ENCODE peak calls at places on chromosomes 5 and 9, in nine cellular contexts. One of them, this sample, is unnamed.

GRCh38 chr9:110802416-110803035 is 133.9 kb downstream of the MUSK start:
- DNase-seq in astrocyte: no peak
- DNase-seq in stimulated activated CD4-positive, alpha-beta T cell treated with anti-CD3 and anti-CD28 coated beads, Interleukin-15, amount 100 ng/mL, for 24 hours: no peak
- DNase-seq in non-pigmented ciliary epithelial cell: no peak
- DNase-seq in activated naive CD4-positive, alpha-beta T cell treated with anti-CD3 and anti-CD28 coated beads for 36 hours: no peak
- DNase-seq in Calu3: no peak
- DNase-seq in aorta: no peak
- DNase-seq in stomach: no peak
- DNase-seq in IMR-90: peak; percentile 65
- DNase-seq in this sample: no peak

GRCh38 chr5:124806026-124806856 is 59.8 kb upstream of the ZNF608 start:
- DNase-seq in astrocyte: peak; percentile 76
- DNase-seq in stimulated activated CD4-positive, alpha-beta T cell treated with anti-CD3 and anti-CD28 coated beads, Interleukin-15, amount 100 ng/mL, for 24 hours: no peak
- DNase-seq in non-pigmented ciliary epithelial cell: peak; percentile 72
- DNase-seq in activated naive CD4-positive, alpha-beta T cell treated with anti-CD3 and anti-CD28 coated beads for 36 hours: no peak
- DNase-seq in Calu3: peak; percentile 84
- DNase-seq in aorta: peak; percentile 62
- DNase-seq in stomach: peak; percentile 89
- DNase-seq in IMR-90: peak; percentile 81
- DNase-seq in this sample: peak; percentile 89

GRCh38 chr5:55903121-55903701 is 52.1 kb downstream of the IL31RA start:
- DNase-seq in astrocyte: peak; percentile 55
- DNase-seq in stimulated activated CD4-positive, alpha-beta T cell treated with anti-CD3 and anti-CD28 coated beads, Interleukin-15, amount 100 ng/mL, for 24 hours: peak; percentile 86
- DNase-seq in non-pigmented ciliary epithelial cell: peak; percentile 13
- DNase-seq in activated naive CD4-positive, alpha-beta T cell treated with anti-CD3 and anti-CD28 coated beads for 36 hours: peak; percentile 84
- DNase-seq in Calu3: peak; percentile 75
- DNase-seq in aorta: peak; percentile 56
- DNase-seq in stomach: no peak
- DNase-seq in IMR-90: peak; percentile 13
- DNase-seq in this sample: no peak

GRCh38 chr9:124339603-124340146 is 75.6 kb downstream of the PSMB7 start:
- DNase-seq in astrocyte: no peak
- DNase-seq in stimulated activated CD4-positive, alpha-beta T cell treated with anti-CD3 and anti-CD28 coated beads, Interleukin-15, amount 100 ng/mL, for 24 hours: no peak
- DNase-seq in non-pigmented ciliary epithelial cell: no peak
- DNase-seq in activated naive CD4-positive, alpha-beta T cell treated with anti-CD3 and anti-CD28 coated beads for 36 hours: no peak
- DNase-seq in Calu3: no peak
- DNase-seq in aorta: no peak
- DNase-seq in stomach: no peak
- DNase-seq in IMR-90: no peak
- DNase-seq in this sample: no peak

GRCh38 chr5:67992919-67993318 is 222.6 kb upstream of the PIK3R1 start:
- DNase-seq in astrocyte: peak; percentile 54
- DNase-seq in stimulated activated CD4-positive, alpha-beta T cell treated with anti-CD3 and anti-CD28 coated beads, Interleukin-15, amount 100 ng/mL, for 24 hours: no peak
- DNase-seq in non-pigmented ciliary epithelial cell: no peak
- DNase-seq in activated naive CD4-positive, alpha-beta T cell treated with anti-CD3 and anti-CD28 coated beads for 36 hours: no peak
- DNase-seq in Calu3: no peak
- DNase-seq in aorta: no peak
- DNase-seq in stomach: no peak
- DNase-seq in IMR-90: peak; percentile 33
- DNase-seq in this sample: no peak

GRCh38 chr5:33968133-33969005 is 16.1 kb downstream of the SLC45A2 start:
- DNase-seq in astrocyte: no peak
- DNase-seq in stimulated activated CD4-positive, alpha-beta T cell treated with anti-CD3 and anti-CD28 coated beads, Interleukin-15, amount 100 ng/mL, for 24 hours: no peak
- DNase-seq in non-pigmented ciliary epithelial cell: no peak
- DNase-seq in activated naive CD4-positive, alpha-beta T cell treated with anti-CD3 and anti-CD28 coated beads for 36 hours: no peak
- DNase-seq in Calu3: no peak
- DNase-seq in aorta: no peak
- DNase-seq in stomach: no peak
- DNase-seq in IMR-90: no peak
- DNase-seq in this sample: peak; percentile 93

GRCh38 chr9:32939576-32939975 is 61.9 kb downstream of the APTX start:
- DNase-seq in astrocyte: no peak
- DNase-seq in stimulated activated CD4-positive, alpha-beta T cell treated with anti-CD3 and anti-CD28 coated beads, Interleukin-15, amount 100 ng/mL, for 24 hours: no peak
- DNase-seq in non-pigmented ciliary epithelial cell: no peak
- DNase-seq in activated naive CD4-positive, alpha-beta T cell treated with anti-CD3 and anti-CD28 coated beads for 36 hours: no peak
- DNase-seq in Calu3: no peak
- DNase-seq in aorta: no peak
- DNase-seq in stomach: no peak
- DNase-seq in IMR-90: no peak
- DNase-seq in this sample: no peak

GRCh38 chr5:135085133-135085935 is 51.3 kb upstream of the PITX1 start:
- DNase-seq in astrocyte: peak; percentile 9
- DNase-seq in stimulated activated CD4-positive, alpha-beta T cell treated with anti-CD3 and anti-CD28 coated beads, Interleukin-15, amount 100 ng/mL, for 24 hours: no peak
- DNase-seq in non-pigmented ciliary epithelial cell: no peak
- DNase-seq in activated naive CD4-positive, alpha-beta T cell treated with anti-CD3 and anti-CD28 coated beads for 36 hours: no peak
- DNase-seq in Calu3: no peak
- DNase-seq in aorta: no peak
- DNase-seq in stomach: no peak
- DNase-seq in IMR-90: peak; percentile 23
- DNase-seq in this sample: no peak

GRCh38 chr9:129280236-129281231 is 102.5 kb upstream of the IER5L start:
- DNase-seq in astrocyte: no peak
- DNase-seq in stimulated activated CD4-positive, alpha-beta T cell treated with anti-CD3 and anti-CD28 coated beads, Interleukin-15, amount 100 ng/mL, for 24 hours: no peak
- DNase-seq in non-pigmented ciliary epithelial cell: no peak
- DNase-seq in activated naive CD4-positive, alpha-beta T cell treated with anti-CD3 and anti-CD28 coated beads for 36 hours: peak; percentile 3
- DNase-seq in Calu3: no peak
- DNase-seq in aorta: no peak
- DNase-seq in stomach: no peak
- DNase-seq in IMR-90: no peak
- DNase-seq in this sample: no peak

GRCh38 chr5:77957-78804 is 13.8 kb upstream of the PLEKHG4B start:
- DNase-seq in astrocyte: peak; percentile 83
- DNase-seq in stimulated activated CD4-positive, alpha-beta T cell treated with anti-CD3 and anti-CD28 coated beads, Interleukin-15, amount 100 ng/mL, for 24 hours: peak; percentile 54
- DNase-seq in non-pigmented ciliary epithelial cell: peak; percentile 44
- DNase-seq in activated naive CD4-positive, alpha-beta T cell treated with anti-CD3 and anti-CD28 coated beads for 36 hours: peak; percentile 59
- DNase-seq in Calu3: peak; percentile 77
- DNase-seq in aorta: no peak
- DNase-seq in stomach: peak; percentile 73
- DNase-seq in IMR-90: peak; percentile 24
- DNase-seq in this sample: peak; percentile 48

GRCh38 chr5:33753704-33754103 is 138.1 kb downstream of the ADAMTS12 start:
- DNase-seq in astrocyte: no peak
- DNase-seq in stimulated activated CD4-positive, alpha-beta T cell treated with anti-CD3 and anti-CD28 coated beads, Interleukin-15, amount 100 ng/mL, for 24 hours: no peak
- DNase-seq in non-pigmented ciliary epithelial cell: no peak
- DNase-seq in activated naive CD4-positive, alpha-beta T cell treated with anti-CD3 and anti-CD28 coated beads for 36 hours: no peak
- DNase-seq in Calu3: no peak
- DNase-seq in aorta: no peak
- DNase-seq in stomach: no peak
- DNase-seq in IMR-90: no peak
- DNase-seq in this sample: no peak

GRCh38 chr9:88090151-88090581 is 48.1 kb downstream of the SPATA31C2 start:
- DNase-seq in astrocyte: peak; percentile 43
- DNase-seq in stimulated activated CD4-positive, alpha-beta T cell treated with anti-CD3 and anti-CD28 coated beads, Interleukin-15, amount 100 ng/mL, for 24 hours: no peak
- DNase-seq in non-pigmented ciliary epithelial cell: no peak
- DNase-seq in activated naive CD4-positive, alpha-beta T cell treated with anti-CD3 and anti-CD28 coated beads for 36 hours: no peak
- DNase-seq in Calu3: no peak
- DNase-seq in aorta: no peak
- DNase-seq in stomach: peak; percentile 29
- DNase-seq in IMR-90: peak; percentile 63
- DNase-seq in this sample: no peak

GRCh38 chr9:120336021-120336752 is 243.8 kb downstream of the CDK5RAP2 start:
- DNase-seq in astrocyte: no peak
- DNase-seq in stimulated activated CD4-positive, alpha-beta T cell treated with anti-CD3 and anti-CD28 coated beads, Interleukin-15, amount 100 ng/mL, for 24 hours: peak; percentile 29
- DNase-seq in non-pigmented ciliary epithelial cell: no peak
- DNase-seq in activated naive CD4-positive, alpha-beta T cell treated with anti-CD3 and anti-CD28 coated beads for 36 hours: peak; percentile 10
- DNase-seq in Calu3: no peak
- DNase-seq in aorta: no peak
- DNase-seq in stomach: peak; percentile 42
- DNase-seq in IMR-90: peak; percentile 7
- DNase-seq in this sample: peak; percentile 34

GRCh38 chr5:80269991-80270438 is 14.2 kb upstream of the SERINC5 start:
- DNase-seq in astrocyte: no peak
- DNase-seq in stimulated activated CD4-positive, alpha-beta T cell treated with anti-CD3 and anti-CD28 coated beads, Interleukin-15, amount 100 ng/mL, for 24 hours: peak; percentile 27
- DNase-seq in non-pigmented ciliary epithelial cell: no peak
- DNase-seq in activated naive CD4-positive, alpha-beta T cell treated with anti-CD3 and anti-CD28 coated beads for 36 hours: no peak
- DNase-seq in Calu3: no peak
- DNase-seq in aorta: no peak
- DNase-seq in stomach: no peak
- DNase-seq in IMR-90: no peak
- DNase-seq in this sample: no peak

GRCh38 chr5:55327281-55327680 is 19.5 kb downstream of the MTREX start:
- DNase-seq in astrocyte: no peak
- DNase-seq in stimulated activated CD4-positive, alpha-beta T cell treated with anti-CD3 and anti-CD28 coated beads, Interleukin-15, amount 100 ng/mL, for 24 hours: no peak
- DNase-seq in non-pigmented ciliary epithelial cell: no peak
- DNase-seq in activated naive CD4-positive, alpha-beta T cell treated with anti-CD3 and anti-CD28 coated beads for 36 hours: no peak
- DNase-seq in Calu3: no peak
- DNase-seq in aorta: no peak
- DNase-seq in stomach: no peak
- DNase-seq in IMR-90: no peak
- DNase-seq in this sample: no peak

GRCh38 chr9:127976943-127977871 is 3.6 kb downstream of the EEIG1 start:
- DNase-seq in astrocyte: no peak
- DNase-seq in stimulated activated CD4-positive, alpha-beta T cell treated with anti-CD3 and anti-CD28 coated beads, Interleukin-15, amount 100 ng/mL, for 24 hours: peak; percentile 53
- DNase-seq in non-pigmented ciliary epithelial cell: no peak
- DNase-seq in activated naive CD4-positive, alpha-beta T cell treated with anti-CD3 and anti-CD28 coated beads for 36 hours: peak; percentile 63
- DNase-seq in Calu3: no peak
- DNase-seq in aorta: no peak
- DNase-seq in stomach: no peak
- DNase-seq in IMR-90: no peak
- DNase-seq in this sample: no peak

GRCh38 chr5:167658890-167659289 is 632.6 kb upstream of the WWC1 start:
- DNase-seq in astrocyte: no peak
- DNase-seq in stimulated activated CD4-positive, alpha-beta T cell treated with anti-CD3 and anti-CD28 coated beads, Interleukin-15, amount 100 ng/mL, for 24 hours: no peak
- DNase-seq in non-pigmented ciliary epithelial cell: no peak
- DNase-seq in activated naive CD4-positive, alpha-beta T cell treated with anti-CD3 and anti-CD28 coated beads for 36 hours: no peak
- DNase-seq in Calu3: no peak
- DNase-seq in aorta: no peak
- DNase-seq in stomach: no peak
- DNase-seq in IMR-90: peak; percentile 12
- DNase-seq in this sample: no peak

GRCh38 chr5:16849821-16850220 is 86.3 kb downstream of the MYO10 start:
- DNase-seq in astrocyte: no peak
- DNase-seq in stimulated activated CD4-positive, alpha-beta T cell treated with anti-CD3 and anti-CD28 coated beads, Interleukin-15, amount 100 ng/mL, for 24 hours: no peak
- DNase-seq in non-pigmented ciliary epithelial cell: no peak
- DNase-seq in activated naive CD4-positive, alpha-beta T cell treated with anti-CD3 and anti-CD28 coated beads for 36 hours: no peak
- DNase-seq in Calu3: no peak
- DNase-seq in aorta: no peak
- DNase-seq in stomach: no peak
- DNase-seq in IMR-90: no peak
- DNase-seq in this sample: no peak

GRCh38 chr5:90585337-90585986 is 26.9 kb downstream of the ADGRV1 start:
- DNase-seq in astrocyte: no peak
- DNase-seq in stimulated activated CD4-positive, alpha-beta T cell treated with anti-CD3 and anti-CD28 coated beads, Interleukin-15, amount 100 ng/mL, for 24 hours: no peak
- DNase-seq in non-pigmented ciliary epithelial cell: no peak
- DNase-seq in activated naive CD4-positive, alpha-beta T cell treated with anti-CD3 and anti-CD28 coated beads for 36 hours: no peak
- DNase-seq in Calu3: no peak
- DNase-seq in aorta: no peak
- DNase-seq in stomach: no peak
- DNase-seq in IMR-90: no peak
- DNase-seq in this sample: no peak

GRCh38 chr5:143456952-143457547 is 53.6 kb upstream of the NR3C1 start:
- DNase-seq in astrocyte: peak; percentile 45
- DNase-seq in stimulated activated CD4-positive, alpha-beta T cell treated with anti-CD3 and anti-CD28 coated beads, Interleukin-15, amount 100 ng/mL, for 24 hours: no peak
- DNase-seq in non-pigmented ciliary epithelial cell: no peak
- DNase-seq in activated naive CD4-positive, alpha-beta T cell treated with anti-CD3 and anti-CD28 coated beads for 36 hours: no peak
- DNase-seq in Calu3: no peak
- DNase-seq in aorta: no peak
- DNase-seq in stomach: no peak
- DNase-seq in IMR-90: peak; percentile 76
- DNase-seq in this sample: no peak

GRCh38 chr5:56585466-56585865 is 229.9 kb upstream of the MAP3K1 start:
- DNase-seq in astrocyte: peak; percentile 18
- DNase-seq in stimulated activated CD4-positive, alpha-beta T cell treated with anti-CD3 and anti-CD28 coated beads, Interleukin-15, amount 100 ng/mL, for 24 hours: no peak
- DNase-seq in non-pigmented ciliary epithelial cell: no peak
- DNase-seq in activated naive CD4-positive, alpha-beta T cell treated with anti-CD3 and anti-CD28 coated beads for 36 hours: no peak
- DNase-seq in Calu3: no peak
- DNase-seq in aorta: no peak
- DNase-seq in stomach: no peak
- DNase-seq in IMR-90: peak; percentile 63
- DNase-seq in this sample: no peak

GRCh38 chr5:111194925-111195324 is 29.3 kb upstream of the CAMK4 start:
- DNase-seq in astrocyte: no peak
- DNase-seq in stimulated activated CD4-positive, alpha-beta T cell treated with anti-CD3 and anti-CD28 coated beads, Interleukin-15, amount 100 ng/mL, for 24 hours: no peak
- DNase-seq in non-pigmented ciliary epithelial cell: no peak
- DNase-seq in activated naive CD4-positive, alpha-beta T cell treated with anti-CD3 and anti-CD28 coated beads for 36 hours: no peak
- DNase-seq in Calu3: no peak
- DNase-seq in aorta: no peak
- DNase-seq in stomach: no peak
- DNase-seq in IMR-90: peak; percentile 36
- DNase-seq in this sample: no peak

GRCh38 chr9:127854169-127854833 is at the start of gene ENG:
- DNase-seq in astrocyte: no peak
- DNase-seq in stimulated activated CD4-positive, alpha-beta T cell treated with anti-CD3 and anti-CD28 coated beads, Interleukin-15, amount 100 ng/mL, for 24 hours: peak; percentile 58
- DNase-seq in non-pigmented ciliary epithelial cell: no peak
- DNase-seq in activated naive CD4-positive, alpha-beta T cell treated with anti-CD3 and anti-CD28 coated beads for 36 hours: peak; percentile 49
- DNase-seq in Calu3: peak; percentile 14
- DNase-seq in aorta: peak; percentile 92
- DNase-seq in stomach: peak; percentile 54
- DNase-seq in IMR-90: peak; percentile 59
- DNase-seq in this sample: no peak

GRCh38 chr9:27535701-27536118 is 6.1 kb upstream of the MOB3B start:
- DNase-seq in astrocyte: no peak
- DNase-seq in stimulated activated CD4-positive, alpha-beta T cell treated with anti-CD3 and anti-CD28 coated beads, Interleukin-15, amount 100 ng/mL, for 24 hours: peak; percentile 3
- DNase-seq in non-pigmented ciliary epithelial cell: no peak
- DNase-seq in activated naive CD4-positive, alpha-beta T cell treated with anti-CD3 and anti-CD28 coated beads for 36 hours: peak; percentile 9
- DNase-seq in Calu3: peak; percentile 16
- DNase-seq in aorta: no peak
- DNase-seq in stomach: no peak
- DNase-seq in IMR-90: no peak
- DNase-seq in this sample: peak; percentile 12

GRCh38 chr9:36136277-36136893 is at the start of gene GLIPR2:
- DNase-seq in astrocyte: no peak
- DNase-seq in stimulated activated CD4-positive, alpha-beta T cell treated with anti-CD3 and anti-CD28 coated beads, Interleukin-15, amount 100 ng/mL, for 24 hours: peak; percentile 86
- DNase-seq in non-pigmented ciliary epithelial cell: no peak
- DNase-seq in activated naive CD4-positive, alpha-beta T cell treated with anti-CD3 and anti-CD28 coated beads for 36 hours: peak; percentile 80
- DNase-seq in Calu3: peak; percentile 23
- DNase-seq in aorta: peak; percentile 89
- DNase-seq in stomach: peak; percentile 84
- DNase-seq in IMR-90: peak; percentile 65
- DNase-seq in this sample: peak; percentile 77

GRCh38 chr5:68396722-68397121 is 181.2 kb downstream of the PIK3R1 start:
- DNase-seq in astrocyte: no peak
- DNase-seq in stimulated activated CD4-positive, alpha-beta T cell treated with anti-CD3 and anti-CD28 coated beads, Interleukin-15, amount 100 ng/mL, for 24 hours: no peak
- DNase-seq in non-pigmented ciliary epithelial cell: no peak
- DNase-seq in activated naive CD4-positive, alpha-beta T cell treated with anti-CD3 and anti-CD28 coated beads for 36 hours: no peak
- DNase-seq in Calu3: peak; percentile 80
- DNase-seq in aorta: no peak
- DNase-seq in stomach: peak; percentile 51
- DNase-seq in IMR-90: no peak
- DNase-seq in this sample: peak; percentile 65

GRCh38 chr5:58022055-58022454 is 437.8 kb downstream of the PLK2 start:
- DNase-seq in astrocyte: no peak
- DNase-seq in stimulated activated CD4-positive, alpha-beta T cell treated with anti-CD3 and anti-CD28 coated beads, Interleukin-15, amount 100 ng/mL, for 24 hours: no peak
- DNase-seq in non-pigmented ciliary epithelial cell: no peak
- DNase-seq in activated naive CD4-positive, alpha-beta T cell treated with anti-CD3 and anti-CD28 coated beads for 36 hours: no peak
- DNase-seq in Calu3: no peak
- DNase-seq in aorta: no peak
- DNase-seq in stomach: no peak
- DNase-seq in IMR-90: peak; percentile 16
- DNase-seq in this sample: no peak

GRCh38 chr9:115423646-115424045 is 305.7 kb upstream of the TNC start:
- DNase-seq in astrocyte: no peak
- DNase-seq in stimulated activated CD4-positive, alpha-beta T cell treated with anti-CD3 and anti-CD28 coated beads, Interleukin-15, amount 100 ng/mL, for 24 hours: no peak
- DNase-seq in non-pigmented ciliary epithelial cell: no peak
- DNase-seq in activated naive CD4-positive, alpha-beta T cell treated with anti-CD3 and anti-CD28 coated beads for 36 hours: no peak
- DNase-seq in Calu3: no peak
- DNase-seq in aorta: no peak
- DNase-seq in stomach: no peak
- DNase-seq in IMR-90: no peak
- DNase-seq in this sample: no peak

GRCh38 chr5:140220698-140221064 is 45.7 kb downstream of the CYSTM1 start:
- DNase-seq in astrocyte: no peak
- DNase-seq in stimulated activated CD4-positive, alpha-beta T cell treated with anti-CD3 and anti-CD28 coated beads, Interleukin-15, amount 100 ng/mL, for 24 hours: no peak
- DNase-seq in non-pigmented ciliary epithelial cell: no peak
- DNase-seq in activated naive CD4-positive, alpha-beta T cell treated with anti-CD3 and anti-CD28 coated beads for 36 hours: no peak
- DNase-seq in Calu3: no peak
- DNase-seq in aorta: no peak
- DNase-seq in stomach: no peak
- DNase-seq in IMR-90: no peak
- DNase-seq in this sample: no peak

GRCh38 chr5:143002459-143003327 is 232.5 kb downstream of the ARHGAP26 start:
- DNase-seq in astrocyte: peak; percentile 93
- DNase-seq in stimulated activated CD4-positive, alpha-beta T cell treated with anti-CD3 and anti-CD28 coated beads, Interleukin-15, amount 100 ng/mL, for 24 hours: peak; percentile 63
- DNase-seq in non-pigmented ciliary epithelial cell: peak; percentile 62
- DNase-seq in activated naive CD4-positive, alpha-beta T cell treated with anti-CD3 and anti-CD28 coated beads for 36 hours: peak; percentile 82
- DNase-seq in Calu3: peak; percentile 7
- DNase-seq in aorta: peak; percentile 67
- DNase-seq in stomach: peak; percentile 36
- DNase-seq in IMR-90: peak; percentile 86
- DNase-seq in this sample: peak; percentile 57

GRCh38 chr5:169408735-169409134 is 107.8 kb upstream of the SLIT3 start:
- DNase-seq in astrocyte: peak; percentile 23
- DNase-seq in stimulated activated CD4-positive, alpha-beta T cell treated with anti-CD3 and anti-CD28 coated beads, Interleukin-15, amount 100 ng/mL, for 24 hours: no peak
- DNase-seq in non-pigmented ciliary epithelial cell: no peak
- DNase-seq in activated naive CD4-positive, alpha-beta T cell treated with anti-CD3 and anti-CD28 coated beads for 36 hours: no peak
- DNase-seq in Calu3: no peak
- DNase-seq in aorta: no peak
- DNase-seq in stomach: no peak
- DNase-seq in IMR-90: no peak
- DNase-seq in this sample: no peak

This sample was measured in NCI-H82.